ENCODE peak calls at places on chromosomes 16 and 17, in six cellular contexts. One of them, this sample, is unnamed.
A peak's percentile ranks its signal among the peaks of the same experiment; 100 is the strongest.

GRCh38 chr17:73693016-73693545 is 48.8 kb upstream of the SDK2 start:
- DNase-seq in T-helper 9 cell: no peak
- DNase-seq in activated effector memory CD4-positive, alpha-beta T cell treated with anti-CD3 and anti-CD28 coated beads, Interleukin-2, amount 50 U/mL, for 16 hours: peak; percentile 19
- DNase-seq in activated gamma-delta T cell treated with anti-CD3 and anti-CD28 coated beads, Interleukin-2, amount 50 U/mL, for 16 hours: no peak
- DNase-seq in activated CD4-positive, alpha-beta T cell treated with anti-CD3 and anti-CD28 coated beads, Interleukin-2, amount 10 ng/mL, durations not matched to agents 7 days and 5 days: no peak
- DNase-seq in progenitor cell of endocrine pancreas: no peak
- DNase-seq in this sample: no peak

GRCh38 chr16:53465606-53466290 is 31.5 kb downstream of the RBL2 start:
- DNase-seq in activated CD4-positive, alpha-beta T cell treated with anti-CD3 and anti-CD28 coated beads, Interleukin-2, amount 10 ng/mL, durations not matched to agents 7 days and 5 days: no peak
- DNase-seq in activated effector memory CD4-positive, alpha-beta T cell treated with anti-CD3 and anti-CD28 coated beads, Interleukin-2, amount 50 U/mL, for 16 hours: no peak
- DNase-seq in progenitor cell of endocrine pancreas: no peak
- DNase-seq in activated gamma-delta T cell treated with anti-CD3 and anti-CD28 coated beads, Interleukin-2, amount 50 U/mL, for 16 hours: no peak
- DNase-seq in T-helper 9 cell: no peak
- DNase-seq in this sample: no peak

GRCh38 chr17:4393806-4394205 is 27.3 kb upstream of the UBE2G1 start:
- DNase-seq in T-helper 9 cell: no peak
- DNase-seq in progenitor cell of endocrine pancreas: no peak
- DNase-seq in activated CD4-positive, alpha-beta T cell treated with anti-CD3 and anti-CD28 coated beads, Interleukin-2, amount 10 ng/mL, durations not matched to agents 7 days and 5 days: no peak
- DNase-seq in activated gamma-delta T cell treated with anti-CD3 and anti-CD28 coated beads, Interleukin-2, amount 50 U/mL, for 16 hours: no peak
- DNase-seq in activated effector memory CD4-positive, alpha-beta T cell treated with anti-CD3 and anti-CD28 coated beads, Interleukin-2, amount 50 U/mL, for 16 hours: no peak
- DNase-seq in this sample: no peak

GRCh38 chr16:58582971-58583765 is 46.5 kb downstream of the CNOT1 start:
- DNase-seq in progenitor cell of endocrine pancreas: no peak
- DNase-seq in activated CD4-positive, alpha-beta T cell treated with anti-CD3 and anti-CD28 coated beads, Interleukin-2, amount 10 ng/mL, durations not matched to agents 7 days and 5 days: no peak
- DNase-seq in activated gamma-delta T cell treated with anti-CD3 and anti-CD28 coated beads, Interleukin-2, amount 50 U/mL, for 16 hours: no peak
- DNase-seq in T-helper 9 cell: no peak
- DNase-seq in activated effector memory CD4-positive, alpha-beta T cell treated with anti-CD3 and anti-CD28 coated beads, Interleukin-2, amount 50 U/mL, for 16 hours: no peak
- DNase-seq in this sample: no peak

GRCh38 chr17:13792314-13792713 is 190.6 kb upstream of the HS3ST3A1 start:
- DNase-seq in progenitor cell of endocrine pancreas: no peak
- DNase-seq in T-helper 9 cell: no peak
- DNase-seq in activated CD4-positive, alpha-beta T cell treated with anti-CD3 and anti-CD28 coated beads, Interleukin-2, amount 10 ng/mL, durations not matched to agents 7 days and 5 days: no peak
- DNase-seq in activated effector memory CD4-positive, alpha-beta T cell treated with anti-CD3 and anti-CD28 coated beads, Interleukin-2, amount 50 U/mL, for 16 hours: no peak
- DNase-seq in activated gamma-delta T cell treated with anti-CD3 and anti-CD28 coated beads, Interleukin-2, amount 50 U/mL, for 16 hours: no peak
- DNase-seq in this sample: no peak

GRCh38 chr17:49260011-49260921 is 29.7 kb upstream of the PHOSPHO1 start:
- DNase-seq in progenitor cell of endocrine pancreas: peak; percentile 13
- DNase-seq in activated CD4-positive, alpha-beta T cell treated with anti-CD3 and anti-CD28 coated beads, Interleukin-2, amount 10 ng/mL, durations not matched to agents 7 days and 5 days: peak; percentile 39
- DNase-seq in activated effector memory CD4-positive, alpha-beta T cell treated with anti-CD3 and anti-CD28 coated beads, Interleukin-2, amount 50 U/mL, for 16 hours: peak; percentile 85
- DNase-seq in T-helper 9 cell: peak; percentile 34
- DNase-seq in activated gamma-delta T cell treated with anti-CD3 and anti-CD28 coated beads, Interleukin-2, amount 50 U/mL, for 16 hours: peak; percentile 26
- DNase-seq in this sample: peak; percentile 28

GRCh38 chr17:60754057-60754604 is 76.5 kb downstream of the BCAS3 start:
- DNase-seq in T-helper 9 cell: no peak
- DNase-seq in activated CD4-positive, alpha-beta T cell treated with anti-CD3 and anti-CD28 coated beads, Interleukin-2, amount 10 ng/mL, durations not matched to agents 7 days and 5 days: no peak
- DNase-seq in activated gamma-delta T cell treated with anti-CD3 and anti-CD28 coated beads, Interleukin-2, amount 50 U/mL, for 16 hours: no peak
- DNase-seq in progenitor cell of endocrine pancreas: no peak
- DNase-seq in activated effector memory CD4-positive, alpha-beta T cell treated with anti-CD3 and anti-CD28 coated beads, Interleukin-2, amount 50 U/mL, for 16 hours: no peak
- DNase-seq in this sample: no peak

GRCh38 chr16:69680358-69680757 is 46.0 kb downstream of the NQO1 start:
- DNase-seq in progenitor cell of endocrine pancreas: no peak
- DNase-seq in activated gamma-delta T cell treated with anti-CD3 and anti-CD28 coated beads, Interleukin-2, amount 50 U/mL, for 16 hours: no peak
- DNase-seq in activated CD4-positive, alpha-beta T cell treated with anti-CD3 and anti-CD28 coated beads, Interleukin-2, amount 10 ng/mL, durations not matched to agents 7 days and 5 days: no peak
- DNase-seq in T-helper 9 cell: no peak
- DNase-seq in activated effector memory CD4-positive, alpha-beta T cell treated with anti-CD3 and anti-CD28 coated beads, Interleukin-2, amount 50 U/mL, for 16 hours: no peak
- DNase-seq in this sample: no peak

GRCh38 chr17:58308985-58309917 is 19.3 kb downstream of the TSPOAP1 start:
- DNase-seq in activated effector memory CD4-positive, alpha-beta T cell treated with anti-CD3 and anti-CD28 coated beads, Interleukin-2, amount 50 U/mL, for 16 hours: no peak
- DNase-seq in activated gamma-delta T cell treated with anti-CD3 and anti-CD28 coated beads, Interleukin-2, amount 50 U/mL, for 16 hours: no peak
- DNase-seq in activated CD4-positive, alpha-beta T cell treated with anti-CD3 and anti-CD28 coated beads, Interleukin-2, amount 10 ng/mL, durations not matched to agents 7 days and 5 days: no peak
- DNase-seq in T-helper 9 cell: no peak
- DNase-seq in progenitor cell of endocrine pancreas: peak; percentile 5
- DNase-seq in this sample: no peak

GRCh38 chr17:62892870-62893338 is 73.1 kb upstream of the TANC2 start:
- DNase-seq in activated gamma-delta T cell treated with anti-CD3 and anti-CD28 coated beads, Interleukin-2, amount 50 U/mL, for 16 hours: no peak
- DNase-seq in progenitor cell of endocrine pancreas: no peak
- DNase-seq in activated CD4-positive, alpha-beta T cell treated with anti-CD3 and anti-CD28 coated beads, Interleukin-2, amount 10 ng/mL, durations not matched to agents 7 days and 5 days: peak; percentile 22
- DNase-seq in activated effector memory CD4-positive, alpha-beta T cell treated with anti-CD3 and anti-CD28 coated beads, Interleukin-2, amount 50 U/mL, for 16 hours: no peak
- DNase-seq in T-helper 9 cell: no peak
- DNase-seq in this sample: no peak

GRCh38 chr17:41645371-41646063 is 21.1 kb upstream of the KRT17 start:
- DNase-seq in progenitor cell of endocrine pancreas: no peak
- DNase-seq in T-helper 9 cell: no peak
- DNase-seq in activated effector memory CD4-positive, alpha-beta T cell treated with anti-CD3 and anti-CD28 coated beads, Interleukin-2, amount 50 U/mL, for 16 hours: no peak
- DNase-seq in activated gamma-delta T cell treated with anti-CD3 and anti-CD28 coated beads, Interleukin-2, amount 50 U/mL, for 16 hours: no peak
- DNase-seq in activated CD4-positive, alpha-beta T cell treated with anti-CD3 and anti-CD28 coated beads, Interleukin-2, amount 10 ng/mL, durations not matched to agents 7 days and 5 days: no peak
- DNase-seq in this sample: no peak

GRCh38 chr17:72697602-72698146 is 394.8 kb downstream of the SLC39A11 start:
- DNase-seq in progenitor cell of endocrine pancreas: no peak
- DNase-seq in activated CD4-positive, alpha-beta T cell treated with anti-CD3 and anti-CD28 coated beads, Interleukin-2, amount 10 ng/mL, durations not matched to agents 7 days and 5 days: no peak
- DNase-seq in activated gamma-delta T cell treated with anti-CD3 and anti-CD28 coated beads, Interleukin-2, amount 50 U/mL, for 16 hours: no peak
- DNase-seq in activated effector memory CD4-positive, alpha-beta T cell treated with anti-CD3 and anti-CD28 coated beads, Interleukin-2, amount 50 U/mL, for 16 hours: no peak
- DNase-seq in T-helper 9 cell: no peak
- DNase-seq in this sample: peak; percentile 32

GRCh38 chr16:21599158-21599993 is at the start of gene METTL9:
- DNase-seq in activated CD4-positive, alpha-beta T cell treated with anti-CD3 and anti-CD28 coated beads, Interleukin-2, amount 10 ng/mL, durations not matched to agents 7 days and 5 days: peak; percentile 94
- DNase-seq in T-helper 9 cell: peak; percentile 91
- DNase-seq in activated effector memory CD4-positive, alpha-beta T cell treated with anti-CD3 and anti-CD28 coated beads, Interleukin-2, amount 50 U/mL, for 16 hours: peak; percentile 98
- DNase-seq in progenitor cell of endocrine pancreas: peak; percentile 94
- DNase-seq in activated gamma-delta T cell treated with anti-CD3 and anti-CD28 coated beads, Interleukin-2, amount 50 U/mL, for 16 hours: peak; percentile 91
- DNase-seq in this sample: peak; percentile 96

GRCh38 chr16:81350306-81350615 is 35.5 kb downstream of the GAN start:
- DNase-seq in progenitor cell of endocrine pancreas: no peak
- DNase-seq in activated effector memory CD4-positive, alpha-beta T cell treated with anti-CD3 and anti-CD28 coated beads, Interleukin-2, amount 50 U/mL, for 16 hours: no peak
- DNase-seq in T-helper 9 cell: no peak
- DNase-seq in activated CD4-positive, alpha-beta T cell treated with anti-CD3 and anti-CD28 coated beads, Interleukin-2, amount 10 ng/mL, durations not matched to agents 7 days and 5 days: no peak
- DNase-seq in activated gamma-delta T cell treated with anti-CD3 and anti-CD28 coated beads, Interleukin-2, amount 50 U/mL, for 16 hours: no peak
- DNase-seq in this sample: no peak

GRCh38 chr16:84032458-84033178 is 10.0 kb downstream of the SLC38A8 start:
- DNase-seq in activated effector memory CD4-positive, alpha-beta T cell treated with anti-CD3 and anti-CD28 coated beads, Interleukin-2, amount 50 U/mL, for 16 hours: no peak
- DNase-seq in T-helper 9 cell: no peak
- DNase-seq in progenitor cell of endocrine pancreas: no peak
- DNase-seq in activated gamma-delta T cell treated with anti-CD3 and anti-CD28 coated beads, Interleukin-2, amount 50 U/mL, for 16 hours: no peak
- DNase-seq in activated CD4-positive, alpha-beta T cell treated with anti-CD3 and anti-CD28 coated beads, Interleukin-2, amount 10 ng/mL, durations not matched to agents 7 days and 5 days: no peak
- DNase-seq in this sample: no peak

GRCh38 chr17:17913695-17914332 is 58.4 kb downstream of the TOM1L2 start:
- DNase-seq in activated CD4-positive, alpha-beta T cell treated with anti-CD3 and anti-CD28 coated beads, Interleukin-2, amount 10 ng/mL, durations not matched to agents 7 days and 5 days: peak; percentile 29
- DNase-seq in activated gamma-delta T cell treated with anti-CD3 and anti-CD28 coated beads, Interleukin-2, amount 50 U/mL, for 16 hours: peak; percentile 5
- DNase-seq in activated effector memory CD4-positive, alpha-beta T cell treated with anti-CD3 and anti-CD28 coated beads, Interleukin-2, amount 50 U/mL, for 16 hours: peak; percentile 71
- DNase-seq in T-helper 9 cell: no peak
- DNase-seq in progenitor cell of endocrine pancreas: no peak
- DNase-seq in this sample: peak; percentile 43

GRCh38 chr16:2034695-2035430 is 8.2 kb downstream of the NHERF2 start:
- DNase-seq in T-helper 9 cell: no peak
- DNase-seq in progenitor cell of endocrine pancreas: no peak
- DNase-seq in activated gamma-delta T cell treated with anti-CD3 and anti-CD28 coated beads, Interleukin-2, amount 50 U/mL, for 16 hours: no peak
- DNase-seq in activated CD4-positive, alpha-beta T cell treated with anti-CD3 and anti-CD28 coated beads, Interleukin-2, amount 10 ng/mL, durations not matched to agents 7 days and 5 days: no peak
- DNase-seq in activated effector memory CD4-positive, alpha-beta T cell treated with anti-CD3 and anti-CD28 coated beads, Interleukin-2, amount 50 U/mL, for 16 hours: no peak
- DNase-seq in this sample: no peak

GRCh38 chr17:77106874-77107358 is 33.9 kb upstream of the SEC14L1 start:
- DNase-seq in T-helper 9 cell: no peak
- DNase-seq in activated CD4-positive, alpha-beta T cell treated with anti-CD3 and anti-CD28 coated beads, Interleukin-2, amount 10 ng/mL, durations not matched to agents 7 days and 5 days: no peak
- DNase-seq in activated effector memory CD4-positive, alpha-beta T cell treated with anti-CD3 and anti-CD28 coated beads, Interleukin-2, amount 50 U/mL, for 16 hours: peak; percentile 67
- DNase-seq in activated gamma-delta T cell treated with anti-CD3 and anti-CD28 coated beads, Interleukin-2, amount 50 U/mL, for 16 hours: no peak
- DNase-seq in progenitor cell of endocrine pancreas: no peak
- DNase-seq in this sample: no peak

GRCh38 chr17:32426894-32427293 is 17.4 kb upstream of the PSMD11 start:
- DNase-seq in progenitor cell of endocrine pancreas: no peak
- DNase-seq in activated gamma-delta T cell treated with anti-CD3 and anti-CD28 coated beads, Interleukin-2, amount 50 U/mL, for 16 hours: no peak
- DNase-seq in activated CD4-positive, alpha-beta T cell treated with anti-CD3 and anti-CD28 coated beads, Interleukin-2, amount 10 ng/mL, durations not matched to agents 7 days and 5 days: no peak
- DNase-seq in T-helper 9 cell: no peak
- DNase-seq in activated effector memory CD4-positive, alpha-beta T cell treated with anti-CD3 and anti-CD28 coated beads, Interleukin-2, amount 50 U/mL, for 16 hours: no peak
- DNase-seq in this sample: no peak

GRCh38 chr17:692116-692515 is 22.5 kb downstream of the VPS53 start:
- DNase-seq in T-helper 9 cell: no peak
- DNase-seq in activated effector memory CD4-positive, alpha-beta T cell treated with anti-CD3 and anti-CD28 coated beads, Interleukin-2, amount 50 U/mL, for 16 hours: no peak
- DNase-seq in activated CD4-positive, alpha-beta T cell treated with anti-CD3 and anti-CD28 coated beads, Interleukin-2, amount 10 ng/mL, durations not matched to agents 7 days and 5 days: no peak
- DNase-seq in progenitor cell of endocrine pancreas: no peak
- DNase-seq in activated gamma-delta T cell treated with anti-CD3 and anti-CD28 coated beads, Interleukin-2, amount 50 U/mL, for 16 hours: no peak
- DNase-seq in this sample: no peak

GRCh38 chr17:38606646-38607611 is 1.2 kb upstream of the SRCIN1 start:
- DNase-seq in T-helper 9 cell: no peak
- DNase-seq in activated CD4-positive, alpha-beta T cell treated with anti-CD3 and anti-CD28 coated beads, Interleukin-2, amount 10 ng/mL, durations not matched to agents 7 days and 5 days: no peak
- DNase-seq in activated gamma-delta T cell treated with anti-CD3 and anti-CD28 coated beads, Interleukin-2, amount 50 U/mL, for 16 hours: no peak
- DNase-seq in activated effector memory CD4-positive, alpha-beta T cell treated with anti-CD3 and anti-CD28 coated beads, Interleukin-2, amount 50 U/mL, for 16 hours: no peak
- DNase-seq in progenitor cell of endocrine pancreas: no peak
- DNase-seq in this sample: no peak

GRCh38 chr16:81444448-81445121 is at the start of gene CMIP:
- DNase-seq in progenitor cell of endocrine pancreas: peak; percentile 74
- DNase-seq in activated CD4-positive, alpha-beta T cell treated with anti-CD3 and anti-CD28 coated beads, Interleukin-2, amount 10 ng/mL, durations not matched to agents 7 days and 5 days: peak; percentile 79
- DNase-seq in activated effector memory CD4-positive, alpha-beta T cell treated with anti-CD3 and anti-CD28 coated beads, Interleukin-2, amount 50 U/mL, for 16 hours: peak; percentile 92
- DNase-seq in activated gamma-delta T cell treated with anti-CD3 and anti-CD28 coated beads, Interleukin-2, amount 50 U/mL, for 16 hours: peak; percentile 66
- DNase-seq in T-helper 9 cell: peak; percentile 74
- DNase-seq in this sample: peak; percentile 88

GRCh38 chr17:4934173-4934979 is 2.3 kb downstream of the GP1BA start:
- DNase-seq in progenitor cell of endocrine pancreas: no peak
- DNase-seq in activated CD4-positive, alpha-beta T cell treated with anti-CD3 and anti-CD28 coated beads, Interleukin-2, amount 10 ng/mL, durations not matched to agents 7 days and 5 days: no peak
- DNase-seq in activated effector memory CD4-positive, alpha-beta T cell treated with anti-CD3 and anti-CD28 coated beads, Interleukin-2, amount 50 U/mL, for 16 hours: no peak
- DNase-seq in activated gamma-delta T cell treated with anti-CD3 and anti-CD28 coated beads, Interleukin-2, amount 50 U/mL, for 16 hours: no peak
- DNase-seq in T-helper 9 cell: no peak
- DNase-seq in this sample: no peak

GRCh38 chr17:75344664-75345063 is 55.4 kb upstream of the SLC25A19 start:
- DNase-seq in activated effector memory CD4-positive, alpha-beta T cell treated with anti-CD3 and anti-CD28 coated beads, Interleukin-2, amount 50 U/mL, for 16 hours: peak; percentile 71
- DNase-seq in activated CD4-positive, alpha-beta T cell treated with anti-CD3 and anti-CD28 coated beads, Interleukin-2, amount 10 ng/mL, durations not matched to agents 7 days and 5 days: no peak
- DNase-seq in activated gamma-delta T cell treated with anti-CD3 and anti-CD28 coated beads, Interleukin-2, amount 50 U/mL, for 16 hours: peak; percentile 14
- DNase-seq in T-helper 9 cell: no peak
- DNase-seq in progenitor cell of endocrine pancreas: no peak
- DNase-seq in this sample: peak; percentile 75

GRCh38 chr16:85321856-85322271 is 209.6 kb upstream of the CIBAR2 start:
- DNase-seq in T-helper 9 cell: no peak
- DNase-seq in progenitor cell of endocrine pancreas: no peak
- DNase-seq in activated CD4-positive, alpha-beta T cell treated with anti-CD3 and anti-CD28 coated beads, Interleukin-2, amount 10 ng/mL, durations not matched to agents 7 days and 5 days: no peak
- DNase-seq in activated effector memory CD4-positive, alpha-beta T cell treated with anti-CD3 and anti-CD28 coated beads, Interleukin-2, amount 50 U/mL, for 16 hours: no peak
- DNase-seq in activated gamma-delta T cell treated with anti-CD3 and anti-CD28 coated beads, Interleukin-2, amount 50 U/mL, for 16 hours: no peak
- DNase-seq in this sample: no peak

GRCh38 chr17:49646391-49647255 is 31.3 kb downstream of the SPOP start:
- DNase-seq in activated CD4-positive, alpha-beta T cell treated with anti-CD3 and anti-CD28 coated beads, Interleukin-2, amount 10 ng/mL, durations not matched to agents 7 days and 5 days: peak; percentile 21
- DNase-seq in T-helper 9 cell: no peak
- DNase-seq in activated effector memory CD4-positive, alpha-beta T cell treated with anti-CD3 and anti-CD28 coated beads, Interleukin-2, amount 50 U/mL, for 16 hours: peak; percentile 77
- DNase-seq in progenitor cell of endocrine pancreas: no peak
- DNase-seq in activated gamma-delta T cell treated with anti-CD3 and anti-CD28 coated beads, Interleukin-2, amount 50 U/mL, for 16 hours: no peak
- DNase-seq in this sample: no peak

GRCh38 chr17:17051380-17051779 is 9.1 kb downstream of the MPRIP start:
- DNase-seq in activated gamma-delta T cell treated with anti-CD3 and anti-CD28 coated beads, Interleukin-2, amount 50 U/mL, for 16 hours: no peak
- DNase-seq in progenitor cell of endocrine pancreas: no peak
- DNase-seq in activated effector memory CD4-positive, alpha-beta T cell treated with anti-CD3 and anti-CD28 coated beads, Interleukin-2, amount 50 U/mL, for 16 hours: peak; percentile 48
- DNase-seq in activated CD4-positive, alpha-beta T cell treated with anti-CD3 and anti-CD28 coated beads, Interleukin-2, amount 10 ng/mL, durations not matched to agents 7 days and 5 days: no peak
- DNase-seq in T-helper 9 cell: no peak
- DNase-seq in this sample: no peak

GRCh38 chr16:3190949-3191353 is 2.9 kb downstream of the OR1F1 start:
- DNase-seq in progenitor cell of endocrine pancreas: no peak
- DNase-seq in T-helper 9 cell: no peak
- DNase-seq in activated gamma-delta T cell treated with anti-CD3 and anti-CD28 coated beads, Interleukin-2, amount 50 U/mL, for 16 hours: no peak
- DNase-seq in activated CD4-positive, alpha-beta T cell treated with anti-CD3 and anti-CD28 coated beads, Interleukin-2, amount 10 ng/mL, durations not matched to agents 7 days and 5 days: no peak
- DNase-seq in activated effector memory CD4-positive, alpha-beta T cell treated with anti-CD3 and anti-CD28 coated beads, Interleukin-2, amount 50 U/mL, for 16 hours: no peak
- DNase-seq in this sample: no peak

GRCh38 chr16:2428051-2428786 is 1.0 kb upstream of the CCNF start:
- DNase-seq in T-helper 9 cell: no peak
- DNase-seq in activated gamma-delta T cell treated with anti-CD3 and anti-CD28 coated beads, Interleukin-2, amount 50 U/mL, for 16 hours: no peak
- DNase-seq in activated CD4-positive, alpha-beta T cell treated with anti-CD3 and anti-CD28 coated beads, Interleukin-2, amount 10 ng/mL, durations not matched to agents 7 days and 5 days: no peak
- DNase-seq in progenitor cell of endocrine pancreas: peak; percentile 26
- DNase-seq in activated effector memory CD4-positive, alpha-beta T cell treated with anti-CD3 and anti-CD28 coated beads, Interleukin-2, amount 50 U/mL, for 16 hours: peak; percentile 69
- DNase-seq in this sample: no peak

GRCh38 chr17:42846594-42847280 is 2.4 kb downstream of the AOC2 start:
- DNase-seq in activated effector memory CD4-positive, alpha-beta T cell treated with anti-CD3 and anti-CD28 coated beads, Interleukin-2, amount 50 U/mL, for 16 hours: no peak
- DNase-seq in activated CD4-positive, alpha-beta T cell treated with anti-CD3 and anti-CD28 coated beads, Interleukin-2, amount 10 ng/mL, durations not matched to agents 7 days and 5 days: no peak
- DNase-seq in progenitor cell of endocrine pancreas: no peak
- DNase-seq in T-helper 9 cell: no peak
- DNase-seq in activated gamma-delta T cell treated with anti-CD3 and anti-CD28 coated beads, Interleukin-2, amount 50 U/mL, for 16 hours: no peak
- DNase-seq in this sample: no peak

GRCh38 chr17:17567631-17568030 is 23.9 kb downstream of the PEMT start:
- DNase-seq in activated CD4-positive, alpha-beta T cell treated with anti-CD3 and anti-CD28 coated beads, Interleukin-2, amount 10 ng/mL, durations not matched to agents 7 days and 5 days: no peak
- DNase-seq in activated gamma-delta T cell treated with anti-CD3 and anti-CD28 coated beads, Interleukin-2, amount 50 U/mL, for 16 hours: no peak
- DNase-seq in T-helper 9 cell: no peak
- DNase-seq in progenitor cell of endocrine pancreas: no peak
- DNase-seq in activated effector memory CD4-positive, alpha-beta T cell treated with anti-CD3 and anti-CD28 coated beads, Interleukin-2, amount 50 U/mL, for 16 hours: no peak
- DNase-seq in this sample: no peak

GRCh38 chr17:3988297-3989120 is 24.3 kb upstream of the ATP2A3 start:
- DNase-seq in activated effector memory CD4-positive, alpha-beta T cell treated with anti-CD3 and anti-CD28 coated beads, Interleukin-2, amount 50 U/mL, for 16 hours: no peak
- DNase-seq in progenitor cell of endocrine pancreas: no peak
- DNase-seq in activated CD4-positive, alpha-beta T cell treated with anti-CD3 and anti-CD28 coated beads, Interleukin-2, amount 10 ng/mL, durations not matched to agents 7 days and 5 days: no peak
- DNase-seq in T-helper 9 cell: no peak
- DNase-seq in activated gamma-delta T cell treated with anti-CD3 and anti-CD28 coated beads, Interleukin-2, amount 50 U/mL, for 16 hours: no peak
- DNase-seq in this sample: no peak

GRCh38 chr16:69924777-69925191 is 26.4 kb upstream of the CLEC18A start:
- DNase-seq in activated effector memory CD4-positive, alpha-beta T cell treated with anti-CD3 and anti-CD28 coated beads, Interleukin-2, amount 50 U/mL, for 16 hours: no peak
- DNase-seq in progenitor cell of endocrine pancreas: peak; percentile 26
- DNase-seq in activated gamma-delta T cell treated with anti-CD3 and anti-CD28 coated beads, Interleukin-2, amount 50 U/mL, for 16 hours: no peak
- DNase-seq in activated CD4-positive, alpha-beta T cell treated with anti-CD3 and anti-CD28 coated beads, Interleukin-2, amount 10 ng/mL, durations not matched to agents 7 days and 5 days: no peak
- DNase-seq in T-helper 9 cell: no peak
- DNase-seq in this sample: no peak

GRCh38 chr17:35750526-35751395 is 2.3 kb downstream of the GAS2L2 start:
- DNase-seq in activated gamma-delta T cell treated with anti-CD3 and anti-CD28 coated beads, Interleukin-2, amount 50 U/mL, for 16 hours: no peak
- DNase-seq in T-helper 9 cell: no peak
- DNase-seq in progenitor cell of endocrine pancreas: no peak
- DNase-seq in activated effector memory CD4-positive, alpha-beta T cell treated with anti-CD3 and anti-CD28 coated beads, Interleukin-2, amount 50 U/mL, for 16 hours: no peak
- DNase-seq in activated CD4-positive, alpha-beta T cell treated with anti-CD3 and anti-CD28 coated beads, Interleukin-2, amount 10 ng/mL, durations not matched to agents 7 days and 5 days: no peak
- DNase-seq in this sample: no peak

GRCh38 chr16:52271088-52271487 is 275.9 kb downstream of the TOX3 start:
- DNase-seq in activated effector memory CD4-positive, alpha-beta T cell treated with anti-CD3 and anti-CD28 coated beads, Interleukin-2, amount 50 U/mL, for 16 hours: no peak
- DNase-seq in T-helper 9 cell: no peak
- DNase-seq in activated CD4-positive, alpha-beta T cell treated with anti-CD3 and anti-CD28 coated beads, Interleukin-2, amount 10 ng/mL, durations not matched to agents 7 days and 5 days: no peak
- DNase-seq in progenitor cell of endocrine pancreas: no peak
- DNase-seq in activated gamma-delta T cell treated with anti-CD3 and anti-CD28 coated beads, Interleukin-2, amount 50 U/mL, for 16 hours: no peak
- DNase-seq in this sample: no peak